ENCODE peak calls at places on chromosomes 4 and X, in ten cellular contexts. R, E, T, H, X, M, Y, W, O and A are unnamed samples.

GRCh38 chrX:20352504-20352903 is 85.8 kb upstream of the RPS6KA3 start:
- DNase-seq in R (no peak), E (no peak), T (no peak), H (no peak), X (no peak), M (no peak), Y (no peak), W (no peak), O (no peak), A (no peak)

GRCh38 chr4:7189475-7190277 is 2.7 kb upstream of the SORCS2 start:
- DNase-seq in R (no peak), E (no peak), T (no peak), H (no peak), X (no peak), M (peak; percentile 33), Y (no peak), W (no peak), O (no peak), A (peak; percentile 56)

GRCh38 chrX:46611658-46612362 is 38.2 kb downstream of the CHST7 start:
- DNase-seq in R (peak; percentile 73), E (no peak), T (no peak), H (no peak), X (no peak), M (no peak), Y (no peak), W (no peak), O (no peak), A (no peak)

GRCh38 chr4:152079543-152080293 is 318.9 kb upstream of the GATB start:
- DNase-seq in R (peak; percentile 64), E (no peak), T (no peak), H (no peak), X (no peak), M (no peak), Y (no peak), W (peak; percentile 90), O (no peak), A (no peak)

GRCh38 chr4:128600996-128601857 is 208.3 kb upstream of the JADE1 start:
- DNase-seq in R (no peak), E (peak; percentile 96), T (no peak), H (peak; percentile 99), X (no peak), M (peak; percentile 59), Y (peak; percentile 10), W (no peak), O (peak; percentile 44), A (peak; percentile 98)

GRCh38 chrX:123962006-123962485 is 540 bp downstream of the STAG2 start:
- DNase-seq in R (peak; percentile 5), E (no peak), T (no peak), H (no peak), X (no peak), M (no peak), Y (no peak), W (no peak), O (no peak), A (no peak)

GRCh38 chr4:7430368-7430964 is 4.3 kb downstream of the PSAPL1 start:
- DNase-seq in R (no peak), E (no peak), T (no peak), H (no peak), X (no peak), M (peak; percentile 83), Y (no peak), W (no peak), O (peak; percentile 67), A (peak; percentile 93)

GRCh38 chr4:78926825-78927224 is 12.4 kb downstream of the PAQR3 start:
- DNase-seq in R (no peak), E (no peak), T (no peak), H (no peak), X (no peak), M (no peak), Y (no peak), W (no peak), O (no peak), A (no peak)

GRCh38 chr4:92059615-92060014 is 244.2 kb upstream of the GRID2 start:
- DNase-seq in R (no peak), E (no peak), T (no peak), H (no peak), X (no peak), M (no peak), Y (no peak), W (no peak), O (no peak), A (no peak)

GRCh38 chrX:140815868-140816267 is 106.3 kb downstream of the LINC00632 start:
- DNase-seq in R (no peak), E (peak; percentile 32), T (no peak), H (peak; percentile 49), X (no peak), M (peak; percentile 17), Y (no peak), W (no peak), O (no peak), A (peak; percentile 50)

GRCh38 chr4:70954032-70954431 is 39.4 kb upstream of the DCK start:
- DNase-seq in R (no peak), E (no peak), T (no peak), H (peak; percentile 34), X (no peak), M (no peak), Y (no peak), W (no peak), O (no peak), A (no peak)

GRCh38 chr4:95507147-95507546 is 41.6 kb downstream of the UNC5C start:
- DNase-seq in R (no peak), E (no peak), T (no peak), H (no peak), X (no peak), M (no peak), Y (no peak), W (no peak), O (no peak), A (no peak)

GRCh38 chrX:123108513-123109427 is 75.3 kb upstream of the GRIA3 start:
- DNase-seq in R (no peak), E (no peak), T (no peak), H (no peak), X (no peak), M (no peak), Y (no peak), W (no peak), O (no peak), A (no peak)

GRCh38 chr4:57065730-57066482 is 44.3 kb downstream of the IGFBP7 start:
- DNase-seq in R (no peak), E (peak; percentile 72), T (no peak), H (no peak), X (no peak), M (no peak), Y (no peak), W (no peak), O (no peak), A (no peak)

GRCh38 chrX:25726539-25726938 is 411.6 kb upstream of the MAGEB18 start:
- DNase-seq in R (no peak), E (no peak), T (no peak), H (peak; percentile 6), X (no peak), M (peak; percentile 6), Y (no peak), W (no peak), O (no peak), A (no peak)

GRCh38 chr4:13816472-13816871 is 188.9 kb upstream of the BOD1L1 start:
- DNase-seq in R (no peak), E (no peak), T (no peak), H (no peak), X (no peak), M (no peak), Y (no peak), W (no peak), O (no peak), A (no peak)

GRCh38 chrX:100512471-100512870 is 72.3 kb upstream of the TNMD start:
- DNase-seq in R (peak; percentile 1), E (peak; percentile 1), T (no peak), H (peak; percentile 7), X (no peak), M (no peak), Y (peak; percentile 1), W (no peak), O (peak; percentile 31), A (no peak)

GRCh38 chrX:74800062-74800461 is 125.2 kb downstream of the NEXMIF start:
- DNase-seq in R (no peak), E (no peak), T (no peak), H (no peak), X (no peak), M (no peak), Y (no peak), W (no peak), O (no peak), A (no peak)

GRCh38 chrX:1105671-1106419 is 106.6 kb downstream of the CRLF2 start:
- DNase-seq in R (no peak), E (no peak), T (no peak), H (no peak), X (no peak), M (no peak), Y (no peak), W (peak; percentile 50), O (no peak), A (peak; percentile 26)

GRCh38 chr4:62881210-62881609 is 1528.0 kb downstream of the TECRL start:
- DNase-seq in R (no peak), E (no peak), T (no peak), H (no peak), X (no peak), M (no peak), Y (no peak), W (no peak), O (no peak), A (no peak)

GRCh38 chrX:107204063-107204605 is 2.1 kb downstream of the NUP62CL start:
- DNase-seq in R (no peak), E (no peak), T (no peak), H (no peak), X (no peak), M (peak; percentile 13), Y (no peak), W (no peak), O (no peak), A (no peak)

GRCh38 chr4:62232755-62233280 is 1032.7 kb downstream of the ADGRL3 start:
- DNase-seq in R (no peak), E (no peak), T (no peak), H (no peak), X (no peak), M (no peak), Y (no peak), W (no peak), O (no peak), A (no peak)

GRCh38 chr4:176191974-176192373 is 3.4 kb downstream of the SPATA4 start:
- DNase-seq in R (no peak), E (peak; percentile 46), T (no peak), H (no peak), X (no peak), M (no peak), Y (no peak), W (no peak), O (no peak), A (no peak)